ENCODE peak calls at places on chromosome 6, in nine cellular contexts. A is H1; E is epithelial cell of esophagus; R is chondrocyte; D is brain microvascular endothelial cell; F is CD8-positive, alpha-beta T cell; T is HFF-Myc; Y is PC-3; N is uterus. I is an unnamed sample.
A peak's percentile ranks its signal among the peaks of the same experiment; 100 is the strongest.

GRCh38 chr6:144712541-144712940 is 427.4 kb downstream of the UTRN start:
- DNase-seq in R (no peak), E (peak; percentile 45), N (no peak), F (no peak), Y (peak; percentile 5), T (no peak), D (no peak), A (no peak), I (no peak)

GRCh38 chr6:169967687-169968086 is 216.3 kb downstream of the ERMARD start:
- DNase-seq in D (no peak), F (no peak), R (no peak), T (no peak), N (no peak), A (no peak), Y (no peak), E (no peak), I (no peak)

GRCh38 chr6:19434065-19434464 is 403.1 kb upstream of the ID4 start:
- DNase-seq in N (no peak), F (no peak), E (no peak), T (no peak), R (no peak), A (no peak), Y (no peak), D (no peak), I (no peak)

GRCh38 chr6:36701401-36701991 is 3.9 kb downstream of the RAB44 start:
- DNase-seq in N (no peak), R (no peak), T (no peak), D (no peak), F (no peak), E (peak; percentile 46), A (no peak), Y (peak; percentile 32), I (no peak)

GRCh38 chr6:29777319-29777718 is 50.3 kb upstream of the HLA-G start:
- DNase-seq in N (no peak), A (no peak), F (no peak), D (no peak), T (no peak), E (peak; percentile 52), Y (no peak), R (no peak), I (no peak)

GRCh38 chr6:170444811-170445211 is 108.3 kb downstream of the PSMB1 start:
- DNase-seq in D (no peak), A (no peak), T (no peak), F (no peak), R (peak; percentile 71), N (no peak), Y (no peak), E (no peak), I (no peak)

GRCh38 chr6:165830761-165831160 is 167.7 kb upstream of the PDE10A start:
- DNase-seq in Y (no peak), D (no peak), E (no peak), A (no peak), N (no peak), R (no peak), F (no peak), T (no peak), I (no peak)

GRCh38 chr6:24571361-24571760 is 74.6 kb downstream of the KIAA0319 start:
- DNase-seq in A (no peak), E (no peak), F (no peak), D (no peak), N (no peak), R (no peak), Y (no peak), T (no peak), I (no peak)

GRCh38 chr6:12324741-12325140 is 34.6 kb downstream of the EDN1 start:
- DNase-seq in Y (peak; percentile 37), N (no peak), F (no peak), D (no peak), A (peak; percentile 79), T (no peak), R (no peak), E (peak; percentile 68), I (no peak)

GRCh38 chr6:139584599-139584998 is 210.2 kb upstream of the CITED2 start:
- DNase-seq in E (no peak), F (no peak), R (no peak), N (no peak), T (no peak), D (no peak), A (no peak), Y (no peak), I (no peak)

GRCh38 chr6:168017629-168018028 is 20.2 kb downstream of the KIF25 start:
- DNase-seq in T (no peak), R (no peak), A (no peak), D (no peak), F (no peak), Y (no peak), E (no peak), N (no peak), I (no peak)

GRCh38 chr6:155013457-155013876 is 18.4 kb downstream of the TIAM2 start:
- DNase-seq in N (no peak), T (no peak), E (no peak), A (no peak), Y (no peak), D (no peak), F (no peak), R (no peak), I (no peak)

GRCh38 chr6:106097368-106098231 is 11.5 kb downstream of the PRDM1 start:
- DNase-seq in A (no peak), E (peak; percentile 38), Y (peak; percentile 23), T (no peak), D (no peak), R (no peak), N (no peak), F (peak; percentile 61), I (peak; percentile 65)

GRCh38 chr6:5517781-5518180 is 256.5 kb downstream of the FARS2 start:
- DNase-seq in A (no peak), E (no peak), F (peak; percentile 33), Y (no peak), T (no peak), N (no peak), R (no peak), D (no peak), I (no peak)

GRCh38 chr6:106560966-106561740 is 68.1 kb downstream of the RTN4IP1 start:
- DNase-seq in A (no peak), F (no peak), Y (no peak), D (peak; percentile 24), T (no peak), N (no peak), R (no peak), E (peak; percentile 75), I (peak; percentile 65)

GRCh38 chr6:166583230-166583629 is 3.2 kb downstream of the RAMACL start:
- DNase-seq in Y (no peak), F (no peak), A (no peak), D (no peak), E (no peak), T (no peak), R (no peak), N (no peak), I (no peak)

GRCh38 chr6:38488876-38489275 is 150.9 kb downstream of the BTBD9 start:
- DNase-seq in A (no peak), Y (no peak), T (no peak), R (no peak), D (no peak), N (no peak), F (no peak), E (no peak), I (no peak)

GRCh38 chr6:81331526-81331925 is 421.0 kb downstream of the TENT5A start:
- DNase-seq in T (no peak), R (no peak), F (no peak), D (peak; percentile 8), E (no peak), Y (peak; percentile 18), A (no peak), N (no peak), I (peak; percentile 28)

GRCh38 chr6:150372051-150372450 is 3.2 kb downstream of the IYD start:
- DNase-seq in R (no peak), Y (no peak), E (no peak), N (no peak), F (no peak), D (no peak), A (no peak), T (no peak), I (no peak)

GRCh38 chr6:149919834-149920225 is 3.1 kb downstream of the RAET1G start:
- DNase-seq in N (no peak), R (peak; percentile 48), Y (no peak), E (no peak), F (no peak), A (no peak), T (no peak), D (no peak), I (no peak)

DNA sequence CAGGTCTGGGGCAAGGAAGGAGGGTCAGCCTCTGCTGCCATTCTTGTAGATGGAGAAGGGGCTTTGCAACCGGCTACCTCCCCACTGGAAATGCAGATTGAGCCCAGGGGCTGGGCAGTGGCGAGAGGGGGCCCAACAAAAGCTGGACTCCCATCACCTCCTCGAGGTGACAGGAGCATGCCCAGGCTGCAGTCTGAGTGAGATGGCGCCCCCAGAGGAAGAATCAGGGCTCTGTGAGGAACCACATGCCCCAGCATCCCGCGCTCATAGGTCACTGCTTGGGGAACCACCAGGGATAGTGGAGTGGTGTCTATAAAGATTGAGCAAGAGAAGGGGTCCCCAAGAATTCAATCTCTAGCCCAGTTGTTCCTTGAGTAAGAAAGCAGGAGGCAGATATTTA is 31.6 kb upstream of the NEDD9 start:
- DNase-seq in N (no peak), T (no peak), D (no peak), Y (no peak), E (no peak), A (no peak), R (no peak), F (no peak), I (no peak)
- TF ChIP-seq CTCF in N (no peak), T (no peak), D (no peak), Y (peak; percentile 24), E (no peak), A (peak; percentile 62), R (no peak), F (no peak), I (no peak)

GRCh38 chr6:160034346-160034930 is 65.6 kb downstream of the IGF2R start:
- DNase-seq in A (no peak), D (no peak), E (no peak), R (no peak), F (no peak), T (no peak), N (no peak), Y (no peak), I (no peak)
- TF ChIP-seq CTCF in A (no peak), D (no peak), E (no peak), R (no peak), F (no peak), T (no peak), N (no peak), Y (no peak), I (no peak)

GRCh38 chr6:157251565-157252247 is 71.6 kb downstream of the TMEM242 start:
- DNase-seq in T (no peak), R (no peak), Y (no peak), N (no peak), D (no peak), F (no peak), E (no peak), A (no peak), I (no peak)
- TF ChIP-seq CTCF in T (no peak), R (no peak), Y (no peak), N (no peak), D (no peak), F (no peak), E (no peak), A (no peak), I (no peak)

DNA sequence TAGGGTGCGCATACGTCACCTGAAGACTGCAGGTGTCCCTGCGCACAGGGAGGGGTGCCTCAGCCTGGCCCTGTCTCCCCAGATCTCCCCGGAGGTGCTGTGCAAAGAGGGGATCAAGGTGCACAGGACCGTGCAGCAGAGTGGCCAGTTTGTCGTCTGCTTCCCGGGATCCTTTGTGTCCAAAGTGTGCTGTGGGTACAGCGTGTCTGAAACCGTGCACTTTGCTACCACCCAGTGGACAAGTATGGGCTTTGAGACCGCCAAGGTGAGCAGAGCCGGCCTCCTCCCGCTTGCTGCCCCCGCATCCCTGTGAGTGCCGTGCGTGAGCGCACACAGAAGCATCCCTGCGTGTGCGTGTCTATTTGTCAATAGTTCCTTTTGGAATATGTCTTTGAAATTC is 150.7 kb downstream of the DTNBP1 start:
- DNase-seq in R (peak; percentile 70), D (no peak), E (no peak), A (no peak), N (no peak), F (no peak), T (no peak), Y (peak; percentile 18), I (no peak)
- TF ChIP-seq CTCF in R (peak; percentile 59), D (peak; percentile 44), E (no peak), A (peak; percentile 21), N (no peak), F (no peak), T (peak; percentile 13), Y (peak; percentile 43), I (peak; percentile 7)

I was measured in astrocyte of the spinal cord.